ENCODE peak calls at places on chromosomes 5 and 9, in five cellular contexts. S is posterior cingulate gyrus, R is H4, M is iris pigment epithelial cell, J is AG08395. W is an unnamed sample.

GRCh38 chr5:14588145-14588544 is 6.6 kb downstream of the OTULINL start:
- DNase-seq in R (no peak), M (no peak), S (no peak), J (no peak), W (no peak)

GRCh38 chr5:57911466-57911865 is 428.9 kb upstream of the ACTBL2 start:
- DNase-seq in M (no peak), R (no peak), S (no peak), J (no peak), W (no peak)

GRCh38 chr5:139648205-139649081 is at the start of gene CXXC5:
- DNase-seq in M (peak), S (peak), R (peak), J (peak), W (peak)

GRCh38 chr9:91423785-91424402 is at the start of gene NFIL3:
- DNase-seq in J (peak), R (peak), S (peak), M (peak), W (peak)

GRCh38 chr5:33850100-33850594 is 41.6 kb downstream of the ADAMTS12 start:
- DNase-seq in R (peak), M (peak), J (no peak), S (no peak), W (peak)

GRCh38 chr9:96056221-96056620 is 180.7 kb downstream of the ERCC6L2 start:
- DNase-seq in R (no peak), S (no peak), M (no peak), J (no peak), W (no peak)

GRCh38 chr5:100898504-100899346 is 4.4 kb downstream of the ST8SIA4 start:
- DNase-seq in M (no peak), S (no peak), J (no peak), R (no peak), W (no peak)

GRCh38 chr5:179781846-179782245 is 11.9 kb upstream of the LTC4S start:
- DNase-seq in R (no peak), M (no peak), J (no peak), S (no peak), W (no peak)

W was measured in SW480.